ENCODE peak calls at places on chromosomes 2 and 18, in six cellular contexts. One of them, this sample, is unnamed.

GRCh38 chr2:208254871-208255556 is at the start of gene IDH1:
- DNase-seq in pancreas: peak
- DNase-seq in psoas muscle: peak
- DNase-seq in transverse colon: peak
- DNase-seq in ascending aorta: peak
- DNase-seq in astrocyte: peak
- DNase-seq in this sample: peak

GRCh38 chr2:215748446-215748845 is 264.9 kb downstream of the MREG start:
- DNase-seq in astrocyte: no peak
- DNase-seq in ascending aorta: no peak
- DNase-seq in pancreas: peak
- DNase-seq in psoas muscle: peak
- DNase-seq in transverse colon: peak
- DNase-seq in this sample: no peak

GRCh38 chr2:58992062-58992736 is 751.1 kb upstream of the FANCL start:
- DNase-seq in pancreas: no peak
- DNase-seq in astrocyte: peak
- DNase-seq in transverse colon: no peak
- DNase-seq in psoas muscle: no peak
- DNase-seq in ascending aorta: no peak
- DNase-seq in this sample: no peak

GRCh38 chr2:50895058-50895457 is 136.9 kb downstream of the NRXN1 start:
- DNase-seq in psoas muscle: no peak
- DNase-seq in pancreas: no peak
- DNase-seq in ascending aorta: no peak
- DNase-seq in astrocyte: peak
- DNase-seq in transverse colon: no peak
- DNase-seq in this sample: no peak

GRCh38 chr2:207528980-207529329 is 807 bp upstream of the CREB1 start:
- DNase-seq in pancreas: peak
- DNase-seq in astrocyte: no peak
- DNase-seq in ascending aorta: peak
- DNase-seq in psoas muscle: peak
- DNase-seq in transverse colon: peak
- DNase-seq in this sample: peak

GRCh38 chr2:132448771-132449170 is 32.2 kb downstream of the GPR39 start:
- DNase-seq in ascending aorta: no peak
- DNase-seq in pancreas: no peak
- DNase-seq in transverse colon: peak
- DNase-seq in psoas muscle: no peak
- DNase-seq in astrocyte: no peak
- DNase-seq in this sample: peak

GRCh38 chr2:131588152-131588873 is 60.6 kb downstream of the CCDC74A start:
- DNase-seq in astrocyte: no peak
- DNase-seq in ascending aorta: no peak
- DNase-seq in pancreas: no peak
- DNase-seq in psoas muscle: no peak
- DNase-seq in transverse colon: no peak
- DNase-seq in this sample: no peak

GRCh38 chr2:216692636-216693413 is 2.5 kb downstream of the IGFBP5 start:
- DNase-seq in astrocyte: peak
- DNase-seq in psoas muscle: peak
- DNase-seq in ascending aorta: peak
- DNase-seq in transverse colon: peak
- DNase-seq in pancreas: peak
- DNase-seq in this sample: peak

GRCh38 chr2:217054791-217055190 is 194.9 kb upstream of the TNP1 start:
- DNase-seq in transverse colon: no peak
- DNase-seq in ascending aorta: peak
- DNase-seq in astrocyte: peak
- DNase-seq in psoas muscle: no peak
- DNase-seq in pancreas: no peak
- DNase-seq in this sample: no peak

GRCh38 chr2:112004246-112004645 is 50.8 kb upstream of the TMEM87B start:
- DNase-seq in astrocyte: no peak
- DNase-seq in psoas muscle: peak
- DNase-seq in pancreas: peak
- DNase-seq in transverse colon: peak
- DNase-seq in ascending aorta: peak
- DNase-seq in this sample: no peak

GRCh38 chr2:107263596-107264090 is 377.7 kb upstream of the ST6GAL2 start:
- DNase-seq in transverse colon: no peak
- DNase-seq in astrocyte: no peak
- DNase-seq in ascending aorta: no peak
- DNase-seq in pancreas: no peak
- DNase-seq in psoas muscle: no peak
- DNase-seq in this sample: no peak

GRCh38 chr2:45729753-45730512 is 78.5 kb downstream of the PRKCE start:
- DNase-seq in pancreas: no peak
- DNase-seq in transverse colon: no peak
- DNase-seq in psoas muscle: no peak
- DNase-seq in ascending aorta: no peak
- DNase-seq in astrocyte: no peak
- DNase-seq in this sample: peak

GRCh38 chr18:48667276-48668254 is 128.7 kb downstream of the CTIF start:
- DNase-seq in astrocyte: peak
- DNase-seq in ascending aorta: peak
- DNase-seq in pancreas: no peak
- DNase-seq in psoas muscle: no peak
- DNase-seq in transverse colon: no peak
- DNase-seq in this sample: peak
- TF ChIP-seq CTCF in astrocyte: peak
- TF ChIP-seq CTCF in ascending aorta: no peak
- TF ChIP-seq CTCF in pancreas: no peak
- TF ChIP-seq CTCF in psoas muscle: peak
- TF ChIP-seq CTCF in transverse colon: no peak
- TF ChIP-seq CTCF in this sample: peak

DNA sequence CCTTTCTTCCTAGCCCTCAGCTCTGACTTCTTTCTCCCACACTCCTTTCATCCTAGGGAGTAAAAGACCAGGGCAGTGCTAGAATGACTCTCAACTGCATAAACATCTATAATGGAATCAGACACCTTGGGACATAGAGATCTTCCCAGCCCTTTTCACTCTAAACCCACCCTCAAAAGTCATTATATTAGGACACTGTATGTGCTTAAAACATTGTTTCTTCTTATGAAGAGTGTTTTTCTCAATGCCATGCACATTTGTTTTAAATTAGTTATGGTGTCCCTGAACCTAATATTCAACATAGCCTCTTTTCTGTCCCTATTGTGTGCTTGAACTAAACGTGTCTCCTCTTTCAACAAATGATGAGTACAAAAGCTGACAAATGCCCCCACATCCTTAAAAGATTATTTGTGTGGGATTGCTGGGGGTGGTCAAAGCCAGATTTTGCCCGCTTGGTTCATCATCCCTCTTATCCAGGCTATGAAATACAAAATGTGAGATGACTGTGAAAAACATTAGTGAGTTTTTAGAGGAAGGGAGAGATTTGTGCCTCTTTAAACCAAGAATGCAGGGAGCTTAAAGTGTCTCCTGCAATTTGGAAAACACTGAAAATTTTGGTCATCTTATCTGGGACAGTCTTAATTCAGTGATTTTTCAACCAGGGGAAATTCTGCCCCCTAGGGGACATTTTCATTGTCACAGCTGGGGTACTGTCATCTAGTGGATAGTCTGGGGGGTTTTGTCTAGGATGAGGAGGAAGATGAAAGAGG is 29.0 kb downstream of the SERPINB5 start:
- DNase-seq in transverse colon: peak
- DNase-seq in astrocyte: no peak
- DNase-seq in psoas muscle: no peak
- DNase-seq in pancreas: no peak
- DNase-seq in ascending aorta: no peak
- DNase-seq in this sample: peak
- TF ChIP-seq CTCF in transverse colon: peak
- TF ChIP-seq CTCF in astrocyte: peak
- TF ChIP-seq CTCF in psoas muscle: peak
- TF ChIP-seq CTCF in pancreas: peak
- TF ChIP-seq CTCF in ascending aorta: peak
- TF ChIP-seq CTCF in this sample: peak

DNA sequence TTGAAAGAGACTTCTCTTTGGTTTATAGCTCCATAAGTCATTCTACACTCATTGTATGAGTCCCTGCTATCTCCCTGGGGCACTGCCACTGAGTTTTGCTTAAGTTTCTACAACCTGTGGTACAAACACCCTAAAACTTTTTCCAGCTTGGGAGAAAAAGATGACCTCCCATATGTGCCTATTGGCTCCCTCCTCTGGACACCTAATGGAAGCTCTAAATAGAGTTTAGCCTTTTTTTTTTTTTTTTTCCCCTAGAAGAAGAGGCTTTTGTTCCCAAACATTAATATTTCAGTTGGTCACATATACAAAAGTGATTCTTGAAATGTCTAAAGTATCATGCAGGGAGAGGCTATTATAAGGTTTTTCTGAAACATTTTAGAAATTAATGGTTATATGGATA is 547.2 kb upstream of the TMEFF2 start:
- DNase-seq in ascending aorta: no peak
- DNase-seq in psoas muscle: no peak
- DNase-seq in pancreas: no peak
- DNase-seq in transverse colon: no peak
- DNase-seq in astrocyte: no peak
- DNase-seq in this sample: no peak
- TF ChIP-seq CTCF in ascending aorta: no peak
- TF ChIP-seq CTCF in psoas muscle: no peak
- TF ChIP-seq CTCF in pancreas: no peak
- TF ChIP-seq CTCF in transverse colon: no peak
- TF ChIP-seq CTCF in astrocyte: no peak
- TF ChIP-seq CTCF in this sample: no peak

GRCh38 chr2:54725343-54726099 is 2.1 kb downstream of the EML6 start:
- DNase-seq in transverse colon: no peak
- DNase-seq in psoas muscle: no peak
- DNase-seq in ascending aorta: no peak
- DNase-seq in pancreas: no peak
- DNase-seq in astrocyte: no peak
- DNase-seq in this sample: no peak

GRCh38 chr2:54726431-54726830 is 3.0 kb downstream of the EML6 start:
- DNase-seq in psoas muscle: no peak
- DNase-seq in pancreas: no peak
- DNase-seq in ascending aorta: no peak
- DNase-seq in transverse colon: no peak
- DNase-seq in astrocyte: no peak
- DNase-seq in this sample: no peak

GRCh38 chr2:54726940-54727339 is 3.5 kb downstream of the EML6 start:
- DNase-seq in psoas muscle: no peak
- DNase-seq in astrocyte: no peak
- DNase-seq in transverse colon: no peak
- DNase-seq in pancreas: no peak
- DNase-seq in ascending aorta: no peak
- DNase-seq in this sample: no peak

GRCh38 chr2:54724560-54725342 is 1.3 kb downstream of the EML6 start:
- DNase-seq in psoas muscle: peak
- DNase-seq in transverse colon: peak
- DNase-seq in astrocyte: no peak
- DNase-seq in ascending aorta: peak
- DNase-seq in pancreas: peak
- DNase-seq in this sample: peak

DNA sequence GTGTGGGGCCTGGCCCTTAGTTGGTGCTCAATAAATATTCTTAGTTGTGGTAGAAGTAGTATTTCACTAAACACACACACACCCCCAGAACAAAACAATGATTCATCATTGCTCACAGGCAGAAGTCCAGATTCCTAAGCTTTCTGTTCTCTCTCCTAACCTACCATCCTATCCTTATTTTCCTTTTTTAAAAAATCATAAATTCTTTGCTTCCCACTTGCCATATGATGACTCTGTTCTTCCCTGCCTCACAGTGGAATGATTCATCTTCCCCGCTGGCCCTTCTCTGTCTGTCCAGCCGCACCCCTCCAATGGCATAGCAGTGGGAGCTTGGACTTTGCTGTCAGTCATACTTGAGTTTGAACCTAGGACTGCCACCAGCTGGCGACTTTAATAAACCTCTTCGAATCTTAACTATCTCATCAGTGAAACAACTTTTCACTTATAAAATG is 5.2 kb downstream of the EML6 start:
- DNase-seq in pancreas: no peak
- DNase-seq in ascending aorta: no peak
- DNase-seq in astrocyte: peak
- DNase-seq in psoas muscle: no peak
- DNase-seq in transverse colon: no peak
- DNase-seq in this sample: peak
- TF ChIP-seq CTCF in pancreas: no peak
- TF ChIP-seq CTCF in ascending aorta: no peak
- TF ChIP-seq CTCF in astrocyte: no peak
- TF ChIP-seq CTCF in psoas muscle: no peak
- TF ChIP-seq CTCF in transverse colon: no peak
- TF ChIP-seq CTCF in this sample: no peak

GRCh38 chr2:104077573-104077972 is 776.3 kb upstream of the POU3F3 start:
- DNase-seq in astrocyte: no peak
- DNase-seq in transverse colon: no peak
- DNase-seq in ascending aorta: no peak
- DNase-seq in psoas muscle: no peak
- DNase-seq in pancreas: no peak
- DNase-seq in this sample: no peak

DNA sequence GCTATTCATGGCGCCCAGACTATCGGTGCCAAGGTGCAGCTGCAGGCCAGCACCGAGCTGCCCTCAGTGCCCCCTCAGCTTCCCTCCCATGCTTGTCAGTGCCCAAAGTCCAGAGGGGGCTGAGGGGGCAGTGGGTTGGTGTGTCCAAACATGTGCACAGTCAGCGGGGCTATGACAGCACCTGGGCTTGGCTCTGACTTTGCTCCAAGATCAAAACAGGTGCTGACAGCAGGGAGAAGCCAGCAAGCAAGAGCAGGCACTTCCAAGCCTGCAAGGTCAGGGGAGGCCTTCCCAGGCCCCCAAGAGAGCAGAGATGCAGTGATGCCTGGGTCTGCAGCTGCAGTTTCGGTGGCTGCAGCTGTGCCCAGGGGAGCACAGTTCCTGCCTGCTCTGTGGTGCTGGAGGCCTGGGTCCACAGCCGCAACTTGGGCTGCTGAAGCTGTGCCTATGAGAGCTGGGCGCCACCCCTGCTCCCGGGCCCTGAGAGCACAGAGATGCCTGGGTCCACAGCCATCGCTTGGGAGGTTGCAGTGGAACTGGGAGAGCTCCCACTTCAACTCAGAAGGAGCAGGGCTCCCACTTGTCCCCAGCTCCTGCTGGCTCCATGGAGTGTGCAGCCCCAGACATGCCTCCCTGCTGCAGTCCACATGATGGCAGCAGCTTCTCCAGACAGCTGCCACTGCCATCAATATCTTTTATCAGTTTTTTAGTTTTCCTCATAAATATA is 775.3 kb upstream of the POU3F3 start:
- DNase-seq in psoas muscle: no peak
- DNase-seq in astrocyte: no peak
- DNase-seq in transverse colon: no peak
- DNase-seq in ascending aorta: no peak
- DNase-seq in pancreas: no peak
- DNase-seq in this sample: no peak
- TF ChIP-seq CTCF in psoas muscle: no peak
- TF ChIP-seq CTCF in astrocyte: no peak
- TF ChIP-seq CTCF in transverse colon: no peak
- TF ChIP-seq CTCF in ascending aorta: no peak
- TF ChIP-seq CTCF in pancreas: no peak
- TF ChIP-seq CTCF in this sample: no peak